ENCODE peak calls at places on chromosomes 7 and 10, in ten cellular contexts. One of them, this sample, is unnamed. For H3K27me3, the result is how much of the 10 kb centered on the place peaks cover.

GRCh38 chr7:143283344-143283743 is 1.4 kb upstream of the TMEM139 start:
- DNase-seq in neuronal stem cell: no peak
- DNase-seq in Caco-2: no peak
- DNase-seq in esophagus squamous epithelium: no peak
- DNase-seq in tibial nerve: no peak
- DNase-seq in psoas muscle: no peak
- DNase-seq in testis: no peak
- DNase-seq in IMR-90: no peak
- DNase-seq in suprapubic skin: no peak
- DNase-seq in mammary epithelial cell: no peak
- DNase-seq in this sample: no peak

GRCh38 chr10:34433241-34434076 is 381.6 kb downstream of the PARD3 start:
- DNase-seq in tibial nerve: no peak
- DNase-seq in esophagus squamous epithelium: no peak
- DNase-seq in suprapubic skin: no peak
- DNase-seq in neuronal stem cell: no peak
- DNase-seq in IMR-90: peak
- DNase-seq in testis: no peak
- DNase-seq in psoas muscle: no peak
- DNase-seq in Caco-2: no peak
- DNase-seq in mammary epithelial cell: no peak
- DNase-seq in this sample: no peak

GRCh38 chr7:107980671-107981190 is 22.2 kb downstream of the LAMB1 start:
- DNase-seq in psoas muscle: no peak
- DNase-seq in IMR-90: no peak
- DNase-seq in mammary epithelial cell: no peak
- DNase-seq in testis: no peak
- DNase-seq in Caco-2: no peak
- DNase-seq in esophagus squamous epithelium: no peak
- DNase-seq in suprapubic skin: no peak
- DNase-seq in tibial nerve: no peak
- DNase-seq in neuronal stem cell: no peak
- DNase-seq in this sample: no peak

GRCh38 chr7:19772858-19773337 is 519 bp downstream of the TMEM196 start:
- DNase-seq in psoas muscle: no peak
- DNase-seq in mammary epithelial cell: peak
- DNase-seq in IMR-90: peak
- DNase-seq in neuronal stem cell: peak
- DNase-seq in testis: peak
- DNase-seq in Caco-2: peak
- DNase-seq in suprapubic skin: peak
- DNase-seq in esophagus squamous epithelium: no peak
- DNase-seq in tibial nerve: no peak
- DNase-seq in this sample: no peak

GRCh38 chr10:73182568-73182967 is 14.6 kb downstream of the FAM149B1 start:
- DNase-seq in Caco-2: no peak
- DNase-seq in mammary epithelial cell: no peak
- DNase-seq in esophagus squamous epithelium: no peak
- DNase-seq in testis: no peak
- DNase-seq in neuronal stem cell: no peak
- DNase-seq in IMR-90: peak
- DNase-seq in suprapubic skin: no peak
- DNase-seq in tibial nerve: no peak
- DNase-seq in psoas muscle: no peak
- DNase-seq in this sample: no peak

GRCh38 chr10:100008708-100009282 is 952 bp downstream of the DNMBP start:
- DNase-seq in Caco-2: no peak
- DNase-seq in mammary epithelial cell: no peak
- DNase-seq in IMR-90: no peak
- DNase-seq in neuronal stem cell: no peak
- DNase-seq in psoas muscle: no peak
- DNase-seq in suprapubic skin: no peak
- DNase-seq in esophagus squamous epithelium: no peak
- DNase-seq in testis: no peak
- DNase-seq in tibial nerve: no peak
- DNase-seq in this sample: no peak

GRCh38 chr10:52662255-52662654 is 110.3 kb downstream of the MBL2 start:
- DNase-seq in testis: no peak
- DNase-seq in esophagus squamous epithelium: no peak
- DNase-seq in tibial nerve: no peak
- DNase-seq in psoas muscle: no peak
- DNase-seq in suprapubic skin: no peak
- DNase-seq in mammary epithelial cell: no peak
- DNase-seq in Caco-2: no peak
- DNase-seq in neuronal stem cell: no peak
- DNase-seq in IMR-90: no peak
- DNase-seq in this sample: no peak

GRCh38 chr7:131835141-131835540 is 278.7 kb upstream of the PODXL start:
- DNase-seq in IMR-90: no peak
- DNase-seq in mammary epithelial cell: no peak
- DNase-seq in tibial nerve: no peak
- DNase-seq in neuronal stem cell: no peak
- DNase-seq in testis: no peak
- DNase-seq in suprapubic skin: no peak
- DNase-seq in psoas muscle: no peak
- DNase-seq in esophagus squamous epithelium: no peak
- DNase-seq in Caco-2: no peak
- DNase-seq in this sample: no peak

GRCh38 chr7:68015098-68015497 is 1018.5 kb downstream of the TYW1 start:
- DNase-seq in tibial nerve: no peak
- DNase-seq in neuronal stem cell: no peak
- DNase-seq in esophagus squamous epithelium: no peak
- DNase-seq in testis: no peak
- DNase-seq in IMR-90: no peak
- DNase-seq in mammary epithelial cell: no peak
- DNase-seq in Caco-2: no peak
- DNase-seq in suprapubic skin: no peak
- DNase-seq in psoas muscle: no peak
- DNase-seq in this sample: no peak

GRCh38 chr7:127632276-127632910 is 14.5 kb upstream of the PAX4 start:
- DNase-seq in esophagus squamous epithelium: no peak
- DNase-seq in tibial nerve: no peak
- DNase-seq in neuronal stem cell: no peak
- DNase-seq in testis: no peak
- DNase-seq in mammary epithelial cell: no peak
- DNase-seq in suprapubic skin: no peak
- DNase-seq in Caco-2: no peak
- DNase-seq in psoas muscle: no peak
- DNase-seq in IMR-90: peak
- DNase-seq in this sample: no peak

GRCh38 chr7:28922618-28923331 is 35.4 kb downstream of the TRIL start:
- DNase-seq in Caco-2: peak
- DNase-seq in suprapubic skin: peak
- DNase-seq in IMR-90: peak
- DNase-seq in tibial nerve: peak
- DNase-seq in psoas muscle: peak
- DNase-seq in mammary epithelial cell: peak
- DNase-seq in testis: peak
- DNase-seq in esophagus squamous epithelium: no peak
- DNase-seq in neuronal stem cell: peak
- DNase-seq in this sample: no peak

GRCh38 chr7:157670490-157671357 is 333.9 kb downstream of the DNAJB6 start:
- DNase-seq in tibial nerve: no peak
- DNase-seq in mammary epithelial cell: no peak
- DNase-seq in neuronal stem cell: peak
- DNase-seq in psoas muscle: no peak
- DNase-seq in suprapubic skin: peak
- DNase-seq in Caco-2: no peak
- DNase-seq in esophagus squamous epithelium: no peak
- DNase-seq in testis: no peak
- DNase-seq in IMR-90: no peak
- DNase-seq in this sample: no peak

GRCh38 chr10:72081210-72081609 is 7.1 kb downstream of the SPOCK2 start:
- DNase-seq in Caco-2: no peak
- DNase-seq in esophagus squamous epithelium: no peak
- DNase-seq in mammary epithelial cell: no peak
- DNase-seq in testis: no peak
- DNase-seq in tibial nerve: no peak
- DNase-seq in IMR-90: no peak
- DNase-seq in suprapubic skin: no peak
- DNase-seq in psoas muscle: peak
- DNase-seq in neuronal stem cell: no peak
- DNase-seq in this sample: no peak

GRCh38 chr7:122550545-122550944 is 148.4 kb downstream of the RNF133 start:
- DNase-seq in Caco-2: no peak
- DNase-seq in testis: no peak
- DNase-seq in neuronal stem cell: no peak
- DNase-seq in suprapubic skin: no peak
- DNase-seq in mammary epithelial cell: no peak
- DNase-seq in IMR-90: no peak
- DNase-seq in esophagus squamous epithelium: no peak
- DNase-seq in tibial nerve: no peak
- DNase-seq in psoas muscle: no peak
- DNase-seq in this sample: no peak

DNA sequence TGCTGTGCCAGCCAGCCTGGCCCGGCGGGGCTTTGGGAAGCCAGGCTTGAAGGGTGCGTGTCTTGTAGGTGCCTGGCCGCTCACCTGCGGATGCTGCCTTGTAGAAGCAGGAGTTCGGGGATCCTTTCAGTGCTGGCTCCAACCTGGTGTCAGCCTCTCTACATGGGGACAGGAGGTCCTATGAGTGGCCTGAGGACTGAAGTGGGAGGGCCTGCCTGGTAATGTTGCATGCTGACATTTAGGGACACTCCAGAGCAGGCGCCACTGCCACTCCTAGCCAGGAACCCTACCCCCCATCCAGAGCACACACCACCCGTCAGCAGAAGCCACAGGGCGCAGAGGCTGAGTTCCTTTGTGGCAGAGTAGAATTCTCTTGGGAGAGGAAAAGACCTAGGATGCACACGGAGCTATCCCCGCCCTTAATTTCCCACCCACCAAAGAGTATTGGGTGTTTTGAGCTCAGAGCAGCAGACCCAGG is 603 bp upstream of the INSYN2A start:
- DNase-seq in neuronal stem cell: no peak
- DNase-seq in testis: peak
- DNase-seq in Caco-2: no peak
- DNase-seq in tibial nerve: no peak
- DNase-seq in suprapubic skin: no peak
- DNase-seq in mammary epithelial cell: no peak
- DNase-seq in IMR-90: no peak
- DNase-seq in psoas muscle: no peak
- DNase-seq in esophagus squamous epithelium: no peak
- DNase-seq in this sample: no peak
- H3K27me3 ChIP-seq in neuronal stem cell: under half
- H3K27me3 ChIP-seq in testis: under half
- H3K27me3 ChIP-seq in Caco-2: under half
- H3K27me3 ChIP-seq in tibial nerve: under half
- H3K27me3 ChIP-seq in suprapubic skin: under half
- H3K27me3 ChIP-seq in mammary epithelial cell: under half
- H3K27me3 ChIP-seq in IMR-90: under half
- H3K27me3 ChIP-seq in psoas muscle: under half
- H3K27me3 ChIP-seq in esophagus squamous epithelium: under half
- H3K27me3 ChIP-seq in this sample: under half

GRCh38 chr10:120260446-120260845 is 196.6 kb upstream of the PLPP4 start:
- DNase-seq in suprapubic skin: no peak
- DNase-seq in psoas muscle: no peak
- DNase-seq in testis: no peak
- DNase-seq in tibial nerve: no peak
- DNase-seq in neuronal stem cell: no peak
- DNase-seq in IMR-90: no peak
- DNase-seq in Caco-2: no peak
- DNase-seq in esophagus squamous epithelium: no peak
- DNase-seq in mammary epithelial cell: no peak
- DNase-seq in this sample: no peak
- H3K27me3 ChIP-seq in suprapubic skin: under half
- H3K27me3 ChIP-seq in psoas muscle: under half
- H3K27me3 ChIP-seq in testis: under half
- H3K27me3 ChIP-seq in tibial nerve: under half
- H3K27me3 ChIP-seq in neuronal stem cell: under half
- H3K27me3 ChIP-seq in IMR-90: under half
- H3K27me3 ChIP-seq in Caco-2: under half
- H3K27me3 ChIP-seq in esophagus squamous epithelium: under half
- H3K27me3 ChIP-seq in mammary epithelial cell: under half
- H3K27me3 ChIP-seq in this sample: under half

DNA sequence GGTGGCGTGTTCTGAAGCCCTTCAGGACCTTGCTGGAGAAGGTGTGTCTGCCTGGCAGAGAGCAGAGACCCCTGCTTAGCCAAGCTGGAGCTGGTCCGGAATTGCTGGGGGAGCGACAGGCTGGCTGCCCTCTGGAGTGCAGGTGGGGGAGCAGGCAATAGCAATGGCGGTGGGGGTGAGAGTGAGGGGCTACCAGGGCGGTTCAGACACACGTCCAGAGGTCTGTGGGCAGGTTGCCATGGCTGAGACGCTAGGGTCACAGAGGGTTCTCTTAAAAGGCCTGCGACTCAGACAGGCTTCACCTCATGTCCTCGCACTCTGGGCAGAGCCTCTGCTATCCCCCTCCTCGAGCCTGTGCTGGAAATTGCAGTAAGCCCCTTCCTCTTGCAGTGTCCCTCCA is 329.0 kb upstream of the C7orf33 start:
- DNase-seq in psoas muscle: no peak
- DNase-seq in IMR-90: no peak
- DNase-seq in suprapubic skin: no peak
- DNase-seq in Caco-2: no peak
- DNase-seq in tibial nerve: no peak
- DNase-seq in testis: no peak
- DNase-seq in neuronal stem cell: no peak
- DNase-seq in esophagus squamous epithelium: no peak
- DNase-seq in mammary epithelial cell: no peak
- DNase-seq in this sample: no peak
- H3K27me3 ChIP-seq in psoas muscle: under half
- H3K27me3 ChIP-seq in IMR-90: under half
- H3K27me3 ChIP-seq in suprapubic skin: under half
- H3K27me3 ChIP-seq in Caco-2: under half
- H3K27me3 ChIP-seq in tibial nerve: under half
- H3K27me3 ChIP-seq in testis: under half
- H3K27me3 ChIP-seq in neuronal stem cell: under half
- H3K27me3 ChIP-seq in esophagus squamous epithelium: under half
- H3K27me3 ChIP-seq in mammary epithelial cell: under half
- H3K27me3 ChIP-seq in this sample: under half

GRCh38 chr7:155326385-155326784 is 28.7 kb downstream of the INSIG1 start:
- DNase-seq in suprapubic skin: no peak
- DNase-seq in IMR-90: no peak
- DNase-seq in Caco-2: no peak
- DNase-seq in neuronal stem cell: no peak
- DNase-seq in psoas muscle: no peak
- DNase-seq in tibial nerve: no peak
- DNase-seq in esophagus squamous epithelium: no peak
- DNase-seq in mammary epithelial cell: no peak
- DNase-seq in testis: no peak
- DNase-seq in this sample: no peak
- H3K27me3 ChIP-seq in suprapubic skin: under half
- H3K27me3 ChIP-seq in IMR-90: under half
- H3K27me3 ChIP-seq in Caco-2: under half
- H3K27me3 ChIP-seq in neuronal stem cell: under half
- H3K27me3 ChIP-seq in psoas muscle: under half
- H3K27me3 ChIP-seq in tibial nerve: under half
- H3K27me3 ChIP-seq in esophagus squamous epithelium: under half
- H3K27me3 ChIP-seq in mammary epithelial cell: under half
- H3K27me3 ChIP-seq in testis: under half
- H3K27me3 ChIP-seq in this sample: under half